ENCODE peak calls at places on chromosomes 12 and 14, in nine cellular contexts. One of them, this sample, is unnamed.

GRCh38 chr14:65989981-65990380 is 496.2 kb upstream of the CCDC196 start:
- DNase-seq in body of pancreas: no peak
- DNase-seq in ovary: no peak
- DNase-seq in sigmoid colon: no peak
- DNase-seq in A549: no peak
- DNase-seq in upper lobe of left lung: no peak
- DNase-seq in right lobe of liver: no peak
- DNase-seq in prostate gland: no peak
- DNase-seq in heart left ventricle: no peak
- DNase-seq in this sample: no peak

GRCh38 chr14:102484316-102484715 is 25.3 kb downstream of the ANKRD9 start:
- DNase-seq in right lobe of liver: no peak
- DNase-seq in body of pancreas: no peak
- DNase-seq in ovary: no peak
- DNase-seq in prostate gland: no peak
- DNase-seq in upper lobe of left lung: no peak
- DNase-seq in sigmoid colon: peak; percentile 12
- DNase-seq in A549: no peak
- DNase-seq in heart left ventricle: no peak
- DNase-seq in this sample: no peak

GRCh38 chr14:73239463-73240241 is 2.3 kb downstream of the PAPLN start:
- DNase-seq in heart left ventricle: no peak
- DNase-seq in upper lobe of left lung: no peak
- DNase-seq in A549: no peak
- DNase-seq in body of pancreas: peak; percentile 54
- DNase-seq in right lobe of liver: peak; percentile 60
- DNase-seq in ovary: peak; percentile 75
- DNase-seq in sigmoid colon: peak; percentile 88
- DNase-seq in prostate gland: peak; percentile 60
- DNase-seq in this sample: peak; percentile 88

GRCh38 chr14:65170768-65171251 is 68.5 kb upstream of the MAX start:
- DNase-seq in A549: peak; percentile 57
- DNase-seq in heart left ventricle: no peak
- DNase-seq in sigmoid colon: no peak
- DNase-seq in upper lobe of left lung: no peak
- DNase-seq in ovary: no peak
- DNase-seq in prostate gland: no peak
- DNase-seq in right lobe of liver: no peak
- DNase-seq in body of pancreas: peak; percentile 28
- DNase-seq in this sample: no peak

GRCh38 chr14:37197421-37198272 is at the start of gene MIPOL1:
- DNase-seq in heart left ventricle: peak; percentile 92
- DNase-seq in sigmoid colon: peak; percentile 92
- DNase-seq in upper lobe of left lung: peak; percentile 74
- DNase-seq in right lobe of liver: peak; percentile 91
- DNase-seq in body of pancreas: peak; percentile 87
- DNase-seq in ovary: peak; percentile 85
- DNase-seq in A549: peak; percentile 89
- DNase-seq in prostate gland: peak; percentile 79
- DNase-seq in this sample: peak; percentile 45

GRCh38 chr12:79515526-79515935 is 175.2 kb downstream of the PAWR start:
- DNase-seq in body of pancreas: no peak
- DNase-seq in A549: no peak
- DNase-seq in upper lobe of left lung: no peak
- DNase-seq in sigmoid colon: no peak
- DNase-seq in right lobe of liver: no peak
- DNase-seq in prostate gland: no peak
- DNase-seq in heart left ventricle: no peak
- DNase-seq in ovary: no peak
- DNase-seq in this sample: no peak

GRCh38 chr14:24398298-24398942 is 383 bp upstream of the NYNRIN start:
- DNase-seq in ovary: peak; percentile 70
- DNase-seq in heart left ventricle: peak; percentile 72
- DNase-seq in sigmoid colon: peak; percentile 71
- DNase-seq in A549: no peak
- DNase-seq in body of pancreas: no peak
- DNase-seq in right lobe of liver: no peak
- DNase-seq in upper lobe of left lung: no peak
- DNase-seq in prostate gland: no peak
- DNase-seq in this sample: no peak

GRCh38 chr14:76011959-76012802 is 26.6 kb downstream of the IFT43 start:
- DNase-seq in ovary: peak; percentile 60
- DNase-seq in A549: no peak
- DNase-seq in body of pancreas: peak; percentile 16
- DNase-seq in prostate gland: no peak
- DNase-seq in sigmoid colon: peak; percentile 72
- DNase-seq in right lobe of liver: no peak
- DNase-seq in heart left ventricle: no peak
- DNase-seq in upper lobe of left lung: peak; percentile 24
- DNase-seq in this sample: no peak

GRCh38 chr14:74712499-74713394 is at the start of the genes AREL1 and FCF1:
- DNase-seq in upper lobe of left lung: peak; percentile 88
- DNase-seq in sigmoid colon: peak; percentile 91
- DNase-seq in heart left ventricle: peak; percentile 81
- DNase-seq in right lobe of liver: peak; percentile 82
- DNase-seq in ovary: peak; percentile 85
- DNase-seq in A549: peak; percentile 89
- DNase-seq in prostate gland: peak; percentile 83
- DNase-seq in body of pancreas: peak; percentile 74
- DNase-seq in this sample: peak; percentile 95

GRCh38 chr14:40841886-40842285 is 764.8 kb upstream of the LRFN5 start:
- DNase-seq in prostate gland: no peak
- DNase-seq in ovary: no peak
- DNase-seq in upper lobe of left lung: no peak
- DNase-seq in right lobe of liver: no peak
- DNase-seq in body of pancreas: no peak
- DNase-seq in A549: no peak
- DNase-seq in sigmoid colon: no peak
- DNase-seq in heart left ventricle: no peak
- DNase-seq in this sample: no peak

GRCh38 chr12:77687346-77687745 is 143.3 kb upstream of the NAV3 start:
- DNase-seq in right lobe of liver: no peak
- DNase-seq in sigmoid colon: no peak
- DNase-seq in A549: no peak
- DNase-seq in heart left ventricle: no peak
- DNase-seq in upper lobe of left lung: no peak
- DNase-seq in prostate gland: no peak
- DNase-seq in body of pancreas: no peak
- DNase-seq in ovary: no peak
- DNase-seq in this sample: no peak

GRCh38 chr14:55609681-55610080 is 29.7 kb downstream of the KTN1 start:
- DNase-seq in A549: no peak
- DNase-seq in right lobe of liver: no peak
- DNase-seq in heart left ventricle: no peak
- DNase-seq in body of pancreas: no peak
- DNase-seq in prostate gland: no peak
- DNase-seq in ovary: no peak
- DNase-seq in upper lobe of left lung: no peak
- DNase-seq in sigmoid colon: no peak
- DNase-seq in this sample: no peak

DNA sequence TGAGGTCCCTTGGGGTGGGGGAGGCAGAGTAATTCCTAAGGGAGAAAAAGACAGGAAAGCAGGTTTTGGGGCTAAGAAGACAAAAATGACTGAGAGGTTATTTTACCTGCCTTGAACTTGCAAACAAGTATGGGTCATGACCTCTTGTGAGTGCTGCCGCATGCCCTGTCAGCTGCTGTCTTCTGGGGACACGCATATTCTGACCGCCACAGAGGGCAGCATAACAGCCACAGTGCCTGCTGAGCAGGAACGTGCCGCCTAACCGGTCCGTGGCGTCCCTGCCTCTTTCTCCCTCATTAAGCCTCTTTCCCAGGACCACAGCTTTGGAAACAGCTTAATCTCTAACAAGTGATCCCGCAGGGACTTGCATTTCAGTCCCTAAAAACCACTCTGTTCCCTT is 51.3 kb upstream of the KCNA1 start:
- DNase-seq in upper lobe of left lung: peak; percentile 36
- DNase-seq in right lobe of liver: peak; percentile 77
- DNase-seq in sigmoid colon: no peak
- DNase-seq in prostate gland: peak; percentile 22
- DNase-seq in ovary: no peak
- DNase-seq in body of pancreas: peak; percentile 44
- DNase-seq in heart left ventricle: no peak
- DNase-seq in A549: no peak
- DNase-seq in this sample: no peak
- TF ChIP-seq CTCF in upper lobe of left lung: no peak
- TF ChIP-seq CTCF in right lobe of liver: peak; percentile 42
- TF ChIP-seq CTCF in sigmoid colon: no peak
- TF ChIP-seq CTCF in prostate gland: no peak
- TF ChIP-seq CTCF in ovary: no peak
- TF ChIP-seq CTCF in body of pancreas: no peak
- TF ChIP-seq CTCF in heart left ventricle: peak; percentile 10
- TF ChIP-seq CTCF in A549: no peak
- TF ChIP-seq CTCF in this sample: no peak

GRCh38 chr14:21099596-21099985 is 1.1 kb upstream of the ZNF219 start:
- DNase-seq in sigmoid colon: no peak
- DNase-seq in A549: no peak
- DNase-seq in heart left ventricle: no peak
- DNase-seq in ovary: no peak
- DNase-seq in upper lobe of left lung: no peak
- DNase-seq in prostate gland: no peak
- DNase-seq in right lobe of liver: no peak
- DNase-seq in body of pancreas: no peak
- DNase-seq in this sample: no peak
- H3K4me3 ChIP-seq in sigmoid colon: no peak overlapping the region
- H3K4me3 ChIP-seq in A549: peak overlapping the region; percentile 62
- H3K4me3 ChIP-seq in heart left ventricle: no peak overlapping the region
- H3K4me3 ChIP-seq in ovary: peak overlapping the region; percentile 71
- H3K4me3 ChIP-seq in upper lobe of left lung: no peak overlapping the region
- H3K4me3 ChIP-seq in prostate gland: no peak overlapping the region
- H3K4me3 ChIP-seq in right lobe of liver: no peak overlapping the region
- H3K4me3 ChIP-seq in body of pancreas: no peak overlapping the region
- H3K4me3 ChIP-seq in this sample: no peak overlapping the region

GRCh38 chr12:94770397-94770759 is 120.0 kb upstream of the TMCC3 start:
- DNase-seq in prostate gland: no peak
- DNase-seq in upper lobe of left lung: no peak
- DNase-seq in right lobe of liver: no peak
- DNase-seq in body of pancreas: no peak
- DNase-seq in ovary: no peak
- DNase-seq in heart left ventricle: no peak
- DNase-seq in A549: no peak
- DNase-seq in sigmoid colon: no peak
- DNase-seq in this sample: no peak

GRCh38 chr12:94767971-94768370 is 117.6 kb upstream of the TMCC3 start:
- DNase-seq in upper lobe of left lung: no peak
- DNase-seq in sigmoid colon: no peak
- DNase-seq in body of pancreas: no peak
- DNase-seq in ovary: no peak
- DNase-seq in right lobe of liver: no peak
- DNase-seq in prostate gland: no peak
- DNase-seq in heart left ventricle: no peak
- DNase-seq in A549: no peak
- DNase-seq in this sample: no peak

GRCh38 chr12:94769040-94769420 is 118.7 kb upstream of the TMCC3 start:
- DNase-seq in sigmoid colon: no peak
- DNase-seq in body of pancreas: no peak
- DNase-seq in prostate gland: no peak
- DNase-seq in heart left ventricle: no peak
- DNase-seq in A549: no peak
- DNase-seq in ovary: no peak
- DNase-seq in right lobe of liver: no peak
- DNase-seq in upper lobe of left lung: no peak
- DNase-seq in this sample: no peak

GRCh38 chr12:94769746-94770396 is 119.5 kb upstream of the TMCC3 start:
- DNase-seq in prostate gland: no peak
- DNase-seq in sigmoid colon: no peak
- DNase-seq in A549: no peak
- DNase-seq in heart left ventricle: no peak
- DNase-seq in right lobe of liver: no peak
- DNase-seq in ovary: no peak
- DNase-seq in upper lobe of left lung: no peak
- DNase-seq in body of pancreas: no peak
- DNase-seq in this sample: no peak

DNA sequence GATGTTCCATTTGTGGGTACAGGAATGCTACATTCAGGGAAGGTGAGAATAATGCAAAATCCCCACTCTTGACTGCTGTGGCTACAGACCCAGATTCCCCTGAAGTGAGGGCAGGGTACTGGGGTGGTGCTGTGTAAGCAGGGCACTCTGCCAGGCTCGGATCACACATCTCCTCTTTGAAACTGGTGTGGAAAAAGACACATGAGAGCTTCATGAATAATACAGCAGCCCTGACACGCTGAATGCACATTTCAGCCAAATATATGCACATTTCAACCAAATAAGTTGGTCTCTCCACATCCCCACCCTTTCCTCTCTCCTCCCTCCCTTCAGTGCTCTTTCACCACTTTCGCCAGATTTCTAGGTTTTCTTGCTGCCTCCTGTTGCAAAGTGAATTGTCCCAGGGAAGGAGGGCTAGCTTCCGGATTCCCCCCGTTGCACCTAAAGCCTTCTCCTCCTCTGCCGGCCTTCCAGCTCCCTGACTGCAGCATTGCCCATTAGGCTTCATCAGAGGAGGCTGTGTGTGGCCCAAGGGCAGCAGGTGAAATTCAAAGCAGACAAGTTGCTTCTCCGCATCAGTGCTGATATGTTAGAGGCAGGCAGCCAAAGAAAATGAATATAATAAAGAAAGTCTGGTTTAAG is 118.2 kb upstream of the TMCC3 start:
- DNase-seq in A549: no peak
- DNase-seq in heart left ventricle: no peak
- DNase-seq in prostate gland: no peak
- DNase-seq in ovary: no peak
- DNase-seq in body of pancreas: no peak
- DNase-seq in upper lobe of left lung: no peak
- DNase-seq in sigmoid colon: no peak
- DNase-seq in right lobe of liver: no peak
- DNase-seq in this sample: no peak
- TF ChIP-seq POLR2A in A549: no peak
- TF ChIP-seq POLR2A in heart left ventricle: no peak
- TF ChIP-seq POLR2A in prostate gland: no peak
- TF ChIP-seq POLR2A in ovary: no peak
- TF ChIP-seq POLR2A in body of pancreas: no peak
- TF ChIP-seq POLR2A in upper lobe of left lung: no peak
- TF ChIP-seq POLR2A in sigmoid colon: no peak
- TF ChIP-seq POLR2A in right lobe of liver: no peak
- TF ChIP-seq POLR2A in this sample: no peak

DNA sequence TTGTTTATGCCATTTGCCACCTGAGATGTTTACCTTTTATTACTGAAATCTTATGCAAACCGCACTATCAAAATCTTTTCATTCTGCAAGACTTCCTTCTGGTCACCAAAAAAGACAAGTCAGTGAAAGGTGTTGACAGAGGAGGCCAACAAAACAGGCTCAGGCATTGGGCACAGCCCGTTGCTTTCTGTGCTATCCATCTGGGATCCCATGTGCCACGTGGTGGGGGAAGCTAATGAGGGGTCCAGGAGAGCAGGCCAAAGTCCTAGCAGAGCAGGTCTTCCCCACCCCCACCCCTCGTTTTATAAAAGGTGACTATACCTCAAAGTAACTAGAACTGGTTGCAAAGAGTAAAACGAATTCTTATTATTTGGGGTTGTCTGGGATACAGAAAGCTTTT is 1.2 kb downstream of the ALDH1L2 start:
- DNase-seq in body of pancreas: peak; percentile 22
- DNase-seq in ovary: no peak
- DNase-seq in A549: no peak
- DNase-seq in upper lobe of left lung: no peak
- DNase-seq in sigmoid colon: no peak
- DNase-seq in right lobe of liver: no peak
- DNase-seq in prostate gland: no peak
- DNase-seq in heart left ventricle: no peak
- DNase-seq in this sample: no peak
- TF ChIP-seq CTCF in body of pancreas: no peak
- TF ChIP-seq CTCF in ovary: no peak
- TF ChIP-seq CTCF in A549: no peak
- TF ChIP-seq CTCF in upper lobe of left lung: no peak
- TF ChIP-seq CTCF in sigmoid colon: no peak
- TF ChIP-seq CTCF in right lobe of liver: no peak
- TF ChIP-seq CTCF in prostate gland: no peak
- TF ChIP-seq CTCF in heart left ventricle: no peak
- TF ChIP-seq CTCF in this sample: no peak

This sample was measured in lower leg skin.